ENCODE peak calls at places on chromosomes 1 and 21, in seven cellular contexts. Q is AG09309, B is iPS-NIHi11, G is NCI-H226, E is NCI-H2081, R is NCI-H1105, D is RPMI8226. N is an unnamed sample.

GRCh38 chr1:66386712-66387111 is 147.2 kb upstream of the SGIP1 start:
- DNase-seq in Q (no peak), B (no peak), G (no peak), E (no peak), R (no peak), D (no peak), N (no peak)

GRCh38 chr1:227764019-227764391 is 28.8 kb downstream of the SNAP47 start:
- DNase-seq in Q (no peak), B (no peak), G (no peak), E (no peak), R (no peak), D (no peak), N (no peak)

GRCh38 chr1:34663031-34663430 is 91.8 kb upstream of the GJB5 start:
- DNase-seq in Q (no peak), B (no peak), G (no peak), E (no peak), R (no peak), D (no peak), N (no peak)

GRCh38 chr1:61280457-61280856 is 198.1 kb downstream of the NFIA start:
- DNase-seq in Q (no peak), B (no peak), G (no peak), E (no peak), R (no peak), D (no peak), N (no peak)

GRCh38 chr1:17307329-17307728 is 668 bp upstream of the PADI4 start:
- DNase-seq in Q (no peak), B (no peak), G (no peak), E (no peak), R (no peak), D (no peak), N (no peak)

GRCh38 chr1:213989071-213989739 is 1.4 kb downstream of the PROX1 start:
- DNase-seq in Q (no peak), B (peak), G (no peak), E (peak), R (peak), D (peak), N (peak)

GRCh38 chr1:17861685-17862084 is 106.6 kb downstream of the ACTL8 start:
- DNase-seq in Q (no peak), B (peak), G (peak), E (no peak), R (peak), D (no peak), N (no peak)

GRCh38 chr1:180229483-180230415 is at the start of gene LHX4:
- DNase-seq in Q (no peak), B (peak), G (peak), E (no peak), R (peak), D (peak), N (no peak)

GRCh38 chr1:119327066-119327435 is 41.5 kb upstream of the HAO2 start:
- DNase-seq in Q (no peak), B (peak), G (no peak), E (no peak), R (no peak), D (no peak), N (no peak)

GRCh38 chr1:91166106-91166712 is 144.4 kb upstream of the ZNF644 start:
- DNase-seq in Q (peak), B (peak), G (peak), E (peak), R (peak), D (peak), N (peak)

GRCh38 chr1:179955731-179956130 is 1.1 kb downstream of the CEP350 start:
- DNase-seq in Q (no peak), B (no peak), G (no peak), E (no peak), R (no peak), D (no peak), N (no peak)

GRCh38 chr21:43854773-43855633 is 10.0 kb upstream of the AGPAT3 start:
- DNase-seq in Q (no peak), B (no peak), G (no peak), E (no peak), R (no peak), D (peak), N (no peak)

GRCh38 chr1:173554541-173555250 is 48.2 kb downstream of the SLC9C2 start:
- DNase-seq in Q (no peak), B (no peak), G (peak), E (no peak), R (no peak), D (no peak), N (no peak)

GRCh38 chr1:109514846-109515245 is 5.3 kb upstream of the AMIGO1 start:
- DNase-seq in Q (no peak), B (no peak), G (no peak), E (no peak), R (no peak), D (no peak), N (no peak)

GRCh38 chr1:110945626-110946025 is 18.1 kb downstream of the LRIF1 start:
- DNase-seq in Q (no peak), B (no peak), G (peak), E (no peak), R (no peak), D (no peak), N (no peak)

GRCh38 chr1:219805191-219805590 is 123.2 kb downstream of the SLC30A10 start:
- DNase-seq in Q (no peak), B (no peak), G (no peak), E (peak), R (no peak), D (no peak), N (no peak)

GRCh38 chr21:41167348-41168342 is at the start of gene BACE2:
- DNase-seq in Q (peak), B (peak), G (peak), E (peak), R (peak), D (peak), N (peak)

GRCh38 chr1:192053661-192054060 is 104.6 kb upstream of the RGS18 start:
- DNase-seq in Q (no peak), B (no peak), G (no peak), E (no peak), R (no peak), D (no peak), N (no peak)

GRCh38 chr1:166579835-166580488 is 259.3 kb upstream of the POGK start:
- DNase-seq in Q (no peak), B (no peak), G (no peak), E (no peak), R (no peak), D (no peak), N (no peak)

GRCh38 chr1:40712997-40713396 is 21.5 kb downstream of the NFYC start:
- DNase-seq in Q (no peak), B (no peak), G (no peak), E (no peak), R (no peak), D (peak), N (no peak)

GRCh38 chr1:236085545-236086159 is 20.8 kb upstream of the NID1 start:
- DNase-seq in Q (no peak), B (no peak), G (no peak), E (no peak), R (no peak), D (no peak), N (no peak)

GRCh38 chr1:168635129-168635528 is 58.7 kb downstream of the XCL1 start:
- DNase-seq in Q (no peak), B (no peak), G (no peak), E (no peak), R (no peak), D (no peak), N (no peak)

GRCh38 chr1:200034262-200034557 is 6.7 kb downstream of the NR5A2 start:
- DNase-seq in Q (no peak), B (no peak), G (no peak), E (no peak), R (no peak), D (no peak), N (no peak)

GRCh38 chr1:161173711-161174110 is 3.6 kb downstream of the B4GALT3 start:
- DNase-seq in Q (no peak), B (no peak), G (no peak), E (no peak), R (no peak), D (no peak), N (no peak)

GRCh38 chr1:2611621-2612437 is 21.0 kb downstream of the MMEL1 start:
- DNase-seq in Q (no peak), B (no peak), G (no peak), E (no peak), R (no peak), D (no peak), N (no peak)

GRCh38 chr1:17315542-17316130 is 7.6 kb downstream of the PADI4 start:
- DNase-seq in Q (no peak), B (peak), G (no peak), E (no peak), R (no peak), D (no peak), N (no peak)

GRCh38 chr1:153478692-153479618 is 18.5 kb upstream of the S100A7 start:
- DNase-seq in Q (no peak), B (no peak), G (no peak), E (peak), R (no peak), D (no peak), N (no peak)

GRCh38 chr21:28426545-28426944 is 566.1 kb downstream of the LTN1 start:
- DNase-seq in Q (no peak), B (no peak), G (no peak), E (no peak), R (no peak), D (no peak), N (no peak)

GRCh38 chr1:221699582-221700519 is 42.0 kb downstream of the DUSP10 start:
- DNase-seq in Q (peak), B (no peak), G (peak), E (no peak), R (no peak), D (no peak), N (no peak)

GRCh38 chr1:77267035-77267434 is 14.8 kb upstream of the AK5 start:
- DNase-seq in Q (no peak), B (no peak), G (no peak), E (no peak), R (no peak), D (no peak), N (no peak)

GRCh38 chr1:180720753-180721152 is 88.9 kb downstream of the XPR1 start:
- DNase-seq in Q (no peak), B (no peak), G (peak), E (no peak), R (no peak), D (no peak), N (no peak)

GRCh38 chr1:188715566-188715965 is 1762.1 kb downstream of the BRINP3 start:
- DNase-seq in Q (no peak), B (peak), G (no peak), E (peak), R (no peak), D (no peak), N (no peak)

GRCh38 chr1:58406296-58407071 is 140.0 kb downstream of the OMA1 start:
- DNase-seq in Q (no peak), B (no peak), G (no peak), E (no peak), R (no peak), D (no peak), N (no peak)